ENCODE peak calls at places on chromosomes 7 and 10, in five cellular contexts. O is psoas muscle, B is ACHN, K is heart left ventricle, P is T-helper 9 cell. M is an unnamed sample.
A peak's percentile ranks its signal among the peaks of the same experiment; 100 is the strongest.

GRCh38 chr7:144854839-144855424 is 19.1 kb upstream of the TPK1 start:
- DNase-seq in O (no peak), B (peak; percentile 56), K (no peak), P (no peak), M (peak; percentile 41)

GRCh38 chr7:2728309-2729042 is 40.5 kb downstream of the AMZ1 start:
- DNase-seq in O (no peak), B (no peak), K (no peak), P (no peak), M (no peak)

GRCh38 chr7:134189559-134189958 is 62.4 kb downstream of the LRGUK start:
- DNase-seq in O (no peak), B (no peak), K (no peak), P (no peak), M (no peak)

GRCh38 chr10:91689731-91690168 is 56.9 kb upstream of the PPP1R3C start:
- DNase-seq in O (no peak), B (no peak), K (peak; percentile 39), P (no peak), M (no peak)

GRCh38 chr7:158145370-158145769 is 442.3 kb downstream of the PTPRN2 start:
- DNase-seq in O (no peak), B (no peak), K (no peak), P (no peak), M (no peak)

GRCh38 chr10:126250045-126250444 is 138.2 kb downstream of the ADAM12 start:
- DNase-seq in O (no peak), B (no peak), K (no peak), P (no peak), M (no peak)

GRCh38 chr10:28922127-28922526 is 244.8 kb downstream of the BAMBI start:
- DNase-seq in O (no peak), B (peak; percentile 46), K (no peak), P (no peak), M (no peak)

GRCh38 chr7:5596046-5596895 is 172.6 kb upstream of the TNRC18 start:
- DNase-seq in O (peak; percentile 88), B (peak; percentile 96), K (peak; percentile 81), P (peak; percentile 25), M (peak; percentile 78)

GRCh38 chr10:101507828-101508227 is 80.2 kb downstream of the POLL start:
- DNase-seq in O (no peak), B (no peak), K (no peak), P (no peak), M (no peak)

GRCh38 chr7:158570449-158571170 is 17.0 kb downstream of the PTPRN2 start:
- DNase-seq in O (no peak), B (no peak), K (no peak), P (no peak), M (no peak)

GRCh38 chr7:34727464-34727995 is 69.5 kb downstream of the NPSR1 start:
- DNase-seq in O (no peak), B (no peak), K (no peak), P (no peak), M (no peak)

GRCh38 chr7:135843214-135843613 is 94.6 kb upstream of the FAM180A start:
- DNase-seq in O (no peak), B (no peak), K (no peak), P (no peak), M (no peak)

GRCh38 chr7:114519215-114519614 is 104.6 kb downstream of the FOXP2 start:
- DNase-seq in O (no peak), B (no peak), K (no peak), P (no peak), M (peak; percentile 30)

GRCh38 chr10:71584461-71584860 is 135.1 kb downstream of the C10orf105 start:
- DNase-seq in O (no peak), B (no peak), K (no peak), P (no peak), M (no peak)

GRCh38 chr10:77692782-77693181 is 55.2 kb upstream of the KCNMA1 start:
- DNase-seq in O (no peak), B (no peak), K (no peak), P (no peak), M (no peak)

GRCh38 chr7:79199961-79200360 is 253.5 kb downstream of the MAGI2 start:
- DNase-seq in O (no peak), B (no peak), K (no peak), P (no peak), M (no peak)

GRCh38 chr7:36084485-36085091 is 68.5 kb upstream of the EEPD1 start:
- DNase-seq in O (peak; percentile 49), B (peak; percentile 73), K (no peak), P (no peak), M (peak; percentile 55)

GRCh38 chr7:39336457-39336856 is 229.7 kb upstream of the YAE1 start:
- DNase-seq in O (no peak), B (no peak), K (no peak), P (no peak), M (no peak)

GRCh38 chr10:21989453-21990154 is 13.9 kb downstream of the DNAJC1 start:
- DNase-seq in O (peak; percentile 39), B (peak; percentile 59), K (peak; percentile 15), P (no peak), M (peak; percentile 50)

GRCh38 chr10:76444034-76444800 is 1012.8 kb downstream of the LRMDA start:
- DNase-seq in O (peak; percentile 22), B (no peak), K (peak; percentile 15), P (no peak), M (no peak)

GRCh38 chr7:7640221-7641128 is at the start of gene UMAD1:
- DNase-seq in O (peak; percentile 98), B (peak; percentile 100), K (peak; percentile 98), P (peak; percentile 92), M (peak; percentile 99)

GRCh38 chr7:155769701-155770100 is 42.6 kb downstream of the SHH start:
- DNase-seq in O (no peak), B (no peak), K (no peak), P (no peak), M (no peak)

GRCh38 chr7:70738080-70738479 is 393.9 kb upstream of the GALNT17 start:
- DNase-seq in O (no peak), B (no peak), K (no peak), P (no peak), M (peak; percentile 53)

GRCh38 chr7:101108961-101109360 is 17.9 kb upstream of the SERPINE1 start:
- DNase-seq in O (no peak), B (no peak), K (no peak), P (no peak), M (no peak)

GRCh38 chr7:20075992-20076813 is 141.0 kb downstream of the MACC1 start:
- DNase-seq in O (no peak), B (no peak), K (no peak), P (no peak), M (no peak)

GRCh38 chr7:28419717-28420116 is 7.4 kb downstream of the CREB5 start:
- DNase-seq in O (no peak), B (peak; percentile 35), K (no peak), P (no peak), M (no peak)

GRCh38 chr7:3559178-3559765 is 258.2 kb downstream of the SDK1 start:
- DNase-seq in O (no peak), B (peak; percentile 89), K (peak; percentile 8), P (no peak), M (no peak)

GRCh38 chr10:43110318-43111071 is 27.8 kb upstream of the CSGALNACT2 start:
- DNase-seq in O (peak; percentile 25), B (no peak), K (no peak), P (no peak), M (no peak)

GRCh38 chr10:50739618-50740350 is at the start of gene ASAH2B:
- DNase-seq in O (peak; percentile 81), B (peak; percentile 82), K (peak; percentile 83), P (peak; percentile 60), M (peak; percentile 70)

GRCh38 chr7:43649755-43650274 is 66.9 kb downstream of the STK17A start:
- DNase-seq in O (no peak), B (peak; percentile 35), K (no peak), P (peak; percentile 44), M (no peak)

GRCh38 chr10:689433-690226 is at the start of gene DIP2C:
- DNase-seq in O (peak; percentile 84), B (peak; percentile 74), K (peak; percentile 80), P (no peak), M (peak; percentile 58)

GRCh38 chr10:78568664-78569063 is 500.1 kb upstream of the ZMIZ1 start:
- DNase-seq in O (no peak), B (no peak), K (no peak), P (no peak), M (no peak)

GRCh38 chr10:4372601-4373000 is 453.4 kb upstream of the AKR1E2 start:
- DNase-seq in O (no peak), B (no peak), K (peak; percentile 35), P (no peak), M (no peak)

GRCh38 chr7:100171840-100172239 is 3.4 kb upstream of the GAL3ST4 start:
- DNase-seq in O (no peak), B (no peak), K (no peak), P (no peak), M (no peak)

GRCh38 chr7:152735443-152736004 is 24.0 kb upstream of the ACTR3B start:
- DNase-seq in O (no peak), B (no peak), K (no peak), P (no peak), M (no peak)

GRCh38 chr10:74292871-74293427 is 141.9 kb downstream of the ADK start:
- DNase-seq in O (no peak), B (peak; percentile 18), K (no peak), P (no peak), M (no peak)

GRCh38 chr7:51366930-51367613 is 50.5 kb upstream of the COBL start:
- DNase-seq in O (no peak), B (peak; percentile 80), K (peak; percentile 26), P (no peak), M (peak; percentile 60)

M was measured in HAP-1.